ENCODE peak calls at places on chromosomes 13 and 19, in nine cellular contexts. Z, L, X, V, J, T, I, C and D are unnamed samples.

GRCh38 chr19:17794731-17795494 is at the start of gene B3GNT3:
- DNase-seq in Z (peak; percentile 63), L (no peak), X (no peak), V (no peak), J (peak; percentile 63), T (peak; percentile 39), I (peak; percentile 59), C (no peak), D (peak; percentile 37)

GRCh38 chr13:35992964-35993363 is 138.2 kb downstream of the DCLK1 start:
- DNase-seq in Z (no peak), L (no peak), X (no peak), V (no peak), J (no peak), T (no peak), I (no peak), C (no peak), D (peak; percentile 20)

GRCh38 chr13:95256086-95256485 is 45.2 kb downstream of the ABCC4 start:
- DNase-seq in Z (no peak), L (peak; percentile 76), X (no peak), V (no peak), J (no peak), T (no peak), I (no peak), C (no peak), D (peak; percentile 92)

GRCh38 chr19:17506745-17507144 is 4.7 kb upstream of the PGLS start:
- DNase-seq in Z (no peak), L (no peak), X (no peak), V (no peak), J (no peak), T (no peak), I (no peak), C (no peak), D (no peak)

GRCh38 chr19:41421314-41421713 is 5.9 kb downstream of the B3GNT8 start:
- DNase-seq in Z (no peak), L (no peak), X (no peak), V (no peak), J (no peak), T (no peak), I (peak; percentile 72), C (no peak), D (no peak)

GRCh38 chr13:43994999-43995859 is 115.5 kb downstream of the LACC1 start:
- DNase-seq in Z (no peak), L (no peak), X (no peak), V (no peak), J (no peak), T (no peak), I (peak; percentile 23), C (no peak), D (no peak)

GRCh38 chr13:59771272-59771671 is 392.5 kb downstream of the DIAPH3 start:
- DNase-seq in Z (no peak), L (peak; percentile 40), X (no peak), V (no peak), J (no peak), T (no peak), I (no peak), C (no peak), D (peak; percentile 71)

GRCh38 chr19:8163781-8164180 is 14.4 kb upstream of the FBN3 start:
- DNase-seq in Z (no peak), L (no peak), X (no peak), V (peak; percentile 20), J (no peak), T (no peak), I (no peak), C (no peak), D (no peak)

GRCh38 chr13:112603641-112604220 is 15.8 kb upstream of the TUBGCP3 start:
- DNase-seq in Z (no peak), L (no peak), X (no peak), V (no peak), J (no peak), T (no peak), I (no peak), C (no peak), D (no peak)

GRCh38 chr13:24997367-24997967 is 98.5 kb upstream of the PABPC3 start:
- DNase-seq in Z (no peak), L (peak; percentile 19), X (no peak), V (no peak), J (peak; percentile 13), T (no peak), I (no peak), C (no peak), D (peak; percentile 52)

GRCh38 chr19:39046037-39046821 is 13.9 kb upstream of the FBXO27 start:
- DNase-seq in Z (no peak), L (no peak), X (no peak), V (no peak), J (no peak), T (no peak), I (no peak), C (no peak), D (no peak)

GRCh38 chr13:112263152-112263551 is 113.0 kb upstream of the SPACA7 start:
- DNase-seq in Z (no peak), L (no peak), X (no peak), V (no peak), J (no peak), T (no peak), I (no peak), C (no peak), D (no peak)

GRCh38 chr13:73440296-73440895 is 381.6 kb downstream of the KLF5 start:
- DNase-seq in Z (no peak), L (no peak), X (no peak), V (no peak), J (no peak), T (no peak), I (no peak), C (no peak), D (peak; percentile 16)

GRCh38 chr19:13093407-13094284 is 9.0 kb downstream of the LYL1 start:
- DNase-seq in Z (peak; percentile 86), L (peak; percentile 88), X (no peak), V (peak; percentile 91), J (peak; percentile 75), T (peak; percentile 72), I (peak; percentile 69), C (peak; percentile 89), D (peak; percentile 83)

GRCh38 chr13:78137404-78138142 is 218.9 kb upstream of the EDNRB start:
- DNase-seq in Z (peak; percentile 44), L (peak; percentile 73), X (no peak), V (no peak), J (peak; percentile 44), T (no peak), I (peak; percentile 35), C (no peak), D (peak; percentile 79)